ENCODE peak calls at places on chromosomes 11 and 22, in four cellular contexts. F, A, P and X are unnamed samples.
A peak's percentile ranks its signal among the peaks of the same experiment; 100 is the strongest.

GRCh38 chr11:108370315-108370714 is 97.0 kb downstream of the C11orf65 start:
- DNase-seq in F (no peak), A (no peak), P (no peak), X (no peak)

GRCh38 chr11:76604081-76604601 is 66.4 kb downstream of the LRRC32 start:
- DNase-seq in A (no peak), P (peak; percentile 62), F (no peak), X (peak; percentile 35)

GRCh38 chr11:18986744-18987143 is 47.5 kb upstream of the MRGPRX1 start:
- DNase-seq in P (no peak), A (no peak), F (no peak), X (no peak)

GRCh38 chr11:64572143-64572542 is 18.9 kb upstream of the SLC22A12 start:
- DNase-seq in A (no peak), P (no peak), F (no peak), X (no peak)

GRCh38 chr22:40300884-40301672 is 45.2 kb upstream of the ADSL start:
- DNase-seq in F (no peak), P (no peak), A (no peak), X (no peak)

GRCh38 chr11:19226378-19227195 is 14.2 kb downstream of the E2F8 start:
- DNase-seq in P (no peak), F (no peak), A (no peak), X (no peak)

GRCh38 chr22:19287076-19287724 is 4.3 kb downstream of the CLTCL1 start:
- DNase-seq in F (no peak), A (no peak), P (no peak), X (peak; percentile 65)

GRCh38 chr11:6882747-6883146 is 6.3 kb downstream of the OR10A4 start:
- DNase-seq in P (no peak), A (no peak), F (no peak), X (no peak)

GRCh38 chr11:128643661-128644060 is 50.2 kb upstream of the FLI1 start:
- DNase-seq in P (no peak), A (no peak), F (no peak), X (peak; percentile 57)

GRCh38 chr22:42077486-42078125 is 1.9 kb upstream of the SMDT1 start:
- DNase-seq in F (no peak), A (no peak), P (peak; percentile 84), X (peak; percentile 47)

GRCh38 chr11:46618789-46619188 is 1.4 kb downstream of the ATG13 start:
- DNase-seq in P (no peak), A (no peak), F (no peak), X (no peak)

GRCh38 chr11:44568706-44569473 is 3.4 kb downstream of the CD82 start:
- DNase-seq in A (peak; percentile 72), P (no peak), F (no peak), X (peak; percentile 38)

GRCh38 chr11:44568358-44568705 is 2.9 kb downstream of the CD82 start:
- DNase-seq in A (no peak), P (no peak), F (no peak), X (peak; percentile 10)

GRCh38 chr11:44566559-44566949 is 1.1 kb downstream of the CD82 start:
- DNase-seq in P (no peak), A (no peak), F (no peak), X (peak; percentile 17)

GRCh38 chr11:44566952-44567875 is 1.8 kb downstream of the CD82 start:
- DNase-seq in P (no peak), A (no peak), F (no peak), X (peak; percentile 32)

DNA sequence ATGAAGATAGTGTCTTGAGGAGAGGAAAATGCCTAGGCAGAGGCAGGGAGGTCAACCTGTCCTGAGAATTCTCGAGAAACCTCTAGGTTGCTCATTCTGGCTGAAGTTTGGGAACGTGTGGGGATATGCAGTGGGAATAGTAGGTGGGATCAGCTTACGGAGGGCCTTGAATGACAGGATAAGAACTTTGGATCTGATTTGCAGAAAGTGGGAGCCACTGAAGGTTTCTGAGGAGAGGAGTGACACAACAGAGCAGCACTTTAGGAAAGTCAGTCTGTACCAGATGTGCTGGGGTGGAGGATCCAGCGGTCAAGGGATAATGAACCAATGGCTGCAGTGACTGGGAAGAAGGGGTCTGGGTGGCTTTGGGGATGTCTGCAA is 2.4 kb downstream of the CD82 start:
- DNase-seq in P (no peak), A (no peak), F (no peak), X (no peak)
- H3K4me3 ChIP-seq in P (no peak overlapping the region), A (peak overlapping the region; percentile 77), F (no peak overlapping the region), X (no peak overlapping the region)

GRCh38 chr11:66625041-66625751 is 8.8 kb downstream of the RBM14 start:
- DNase-seq in A (no peak), F (no peak), P (peak; percentile 69), X (no peak)
- H3K36me3 ChIP-seq in A (peaks cover 70% of the 10 kb centered on the region), F (peaks cover 74% of the 10 kb centered on the region), P (peaks cover 78% of the 10 kb centered on the region), X (peaks cover 68% of the 10 kb centered on the region)

DNA sequence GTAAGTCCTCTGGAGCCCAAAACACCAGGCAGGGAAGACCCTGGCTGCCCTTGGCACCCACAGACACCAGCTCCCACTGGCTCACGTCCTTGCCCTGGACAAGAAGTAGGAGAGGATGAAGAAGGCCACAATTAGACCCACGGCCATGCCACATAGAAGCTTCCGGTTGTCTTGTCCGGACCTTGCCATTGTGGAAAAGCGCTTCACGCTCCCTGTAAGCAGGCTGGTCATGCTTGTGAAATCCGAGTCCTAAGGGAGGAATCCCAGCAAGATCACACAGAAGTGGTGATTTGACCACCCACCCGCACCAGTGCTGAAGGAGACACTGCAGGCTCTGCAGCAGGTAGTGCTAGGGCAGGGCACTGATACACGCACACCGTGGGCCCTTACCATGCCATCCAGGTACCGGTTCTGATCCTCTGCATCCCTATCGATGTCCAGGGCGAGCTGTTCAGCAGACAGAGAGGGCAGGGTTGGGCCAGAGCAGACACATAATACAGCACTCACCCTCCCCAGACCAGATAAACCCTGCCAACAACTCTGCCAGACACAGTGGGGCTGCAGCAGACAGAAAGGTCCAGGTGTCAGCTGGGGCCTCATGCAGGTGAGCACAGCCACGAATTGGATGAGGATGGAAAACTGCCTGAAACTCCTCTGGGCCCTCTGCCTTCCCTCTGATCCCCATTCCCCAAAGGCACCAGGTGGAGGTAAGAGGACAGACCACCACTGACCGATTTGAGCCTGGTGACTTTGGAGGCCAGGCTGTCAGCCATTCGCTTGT is 1.8 kb downstream of the BET1L start:
- DNase-seq in P (no peak), F (no peak), A (no peak), X (no peak)
- H3K4me3 ChIP-seq in P (no peak overlapping the region), F (peak overlapping the region; percentile 99), A (peak overlapping the region; percentile 95), X (no peak overlapping the region)

GRCh38 chr22:49797706-49798105 is 30.0 kb downstream of the BRD1 start:
- DNase-seq in A (no peak), P (no peak), F (no peak), X (no peak)

GRCh38 chr22:49798486-49799151 is 29.1 kb downstream of the BRD1 start:
- DNase-seq in F (no peak), P (peak; percentile 79), A (no peak), X (no peak)

GRCh38 chr22:49801391-49802060 is 26.1 kb downstream of the BRD1 start:
- DNase-seq in P (no peak), F (no peak), A (no peak), X (no peak)

GRCh38 chr22:49800408-49801238 is 27.1 kb downstream of the BRD1 start:
- DNase-seq in A (no peak), F (no peak), P (peak; percentile 77), X (peak; percentile 64)

DNA sequence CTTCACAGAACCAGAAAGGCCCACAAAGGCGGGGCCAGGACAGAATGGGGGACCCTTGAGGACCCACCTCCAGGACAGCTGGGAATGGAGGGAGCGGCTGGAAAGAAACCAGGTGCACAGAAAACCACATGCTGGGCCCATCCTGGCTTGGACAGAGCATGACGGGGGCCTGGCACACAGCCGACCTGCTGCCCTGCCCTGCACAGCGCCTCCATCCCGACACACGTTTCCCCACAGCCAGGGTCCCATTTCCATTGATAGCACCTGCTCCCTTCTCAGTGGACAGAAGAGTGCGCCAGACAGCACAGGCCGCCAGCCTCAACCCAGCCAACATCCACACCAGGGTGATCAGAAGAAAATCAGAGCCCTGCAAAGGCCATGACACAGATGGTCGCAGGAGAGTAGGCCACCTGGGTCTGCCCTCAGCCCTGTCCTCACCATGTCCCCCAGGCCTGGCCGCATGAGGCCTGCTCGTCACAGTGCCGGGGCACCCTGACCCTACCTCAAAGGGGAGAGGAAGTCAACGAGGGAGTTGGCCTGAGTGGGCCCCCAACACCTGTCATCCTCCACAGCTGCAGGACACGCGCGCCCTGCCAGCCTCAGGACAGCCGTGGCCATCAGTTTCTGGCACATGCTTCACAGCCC is 28.1 kb downstream of the BRD1 start:
- DNase-seq in P (peak; percentile 68), A (no peak), F (no peak), X (peak; percentile 42)
- H3K36me3 ChIP-seq in P (peaks cover 83% of the 10 kb centered on the region), A (peaks cover 65% of the 10 kb centered on the region), F (peaks cover 29% of the 10 kb centered on the region), X (peaks cover 10% of the 10 kb centered on the region)

GRCh38 chr11:8261921-8262551 is 1.6 kb downstream of the LMO1 start:
- DNase-seq in P (no peak), A (no peak), F (no peak), X (peak; percentile 61)

GRCh38 chr11:8263769-8264410 is at the start of gene LMO1:
- DNase-seq in P (peak; percentile 93), F (peak; percentile 44), A (peak; percentile 78), X (peak; percentile 96)

GRCh38 chr11:8262552-8263108 is 1.0 kb downstream of the LMO1 start:
- DNase-seq in P (peak; percentile 89), A (peak; percentile 37), F (no peak), X (peak; percentile 91)

GRCh38 chr11:8261316-8261715 is 2.4 kb downstream of the LMO1 start:
- DNase-seq in F (no peak), P (no peak), A (no peak), X (no peak)

DNA sequence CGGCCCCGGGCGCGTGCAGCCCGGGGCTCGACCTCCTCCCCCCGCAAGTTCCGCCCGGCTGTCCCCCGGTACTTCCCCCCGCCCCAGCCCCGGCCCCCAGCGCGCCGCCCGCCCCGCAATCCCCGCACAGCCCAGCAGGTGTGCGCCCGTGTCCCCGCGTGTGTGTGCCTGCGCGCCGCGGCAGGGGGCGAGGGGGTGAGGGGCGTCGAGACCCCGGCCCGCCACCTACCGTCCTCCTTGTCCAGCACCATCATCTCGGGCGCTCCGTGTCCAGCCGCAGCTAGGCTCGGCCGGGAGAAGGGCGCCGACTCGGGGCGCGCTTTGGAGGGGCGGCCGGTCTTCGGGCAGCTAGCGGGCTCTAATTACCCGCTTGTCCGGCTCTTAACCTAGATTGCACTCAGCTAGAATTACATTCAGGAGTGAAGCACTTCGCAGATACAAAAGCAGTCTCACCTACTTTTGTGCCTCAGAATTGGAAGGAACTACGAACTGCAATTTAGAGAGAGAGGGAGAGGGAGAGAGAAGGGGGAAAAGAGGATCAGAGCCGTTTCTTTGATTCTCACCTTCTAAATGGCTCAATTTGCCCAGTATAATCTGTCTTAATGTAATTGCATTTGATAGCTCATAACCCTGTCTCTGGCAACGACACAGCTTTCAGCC is 439 bp downstream of the LMO1 start:
- DNase-seq in A (no peak), F (no peak), P (peak; percentile 85), X (peak; percentile 86)
- H3K4me3 ChIP-seq in A (peak overlapping the region; percentile 70), F (no peak overlapping the region), P (peak overlapping the region; percentile 40), X (peak overlapping the region; percentile 48)

GRCh38 chr22:17903564-17904295 is 120.6 kb downstream of the MICAL3 start:
- DNase-seq in A (peak; percentile 40), P (no peak), F (no peak), X (peak; percentile 74)
- H3K36me3 ChIP-seq in A (peaks cover 57% of the 10 kb centered on the region), P (peaks cover 42% of the 10 kb centered on the region), F (peaks cover 12% of the 10 kb centered on the region), X (peaks cover 7% of the 10 kb centered on the region)